ENCODE peak calls at places on chromosome 6, in six cellular contexts. One of them, this sample, is unnamed.

GRCh38 chr6:153231048-153231635 is 100.1 kb upstream of the RGS17 start:
- DNase-seq in GM23338: peak
- DNase-seq in A549: peak
- DNase-seq in AG09309: no peak
- DNase-seq in colonic mucosa: peak
- DNase-seq in heart right ventricle: peak
- DNase-seq in this sample: peak

GRCh38 chr6:25342784-25343183 is 63.6 kb downstream of the CARMIL1 start:
- DNase-seq in AG09309: peak
- DNase-seq in colonic mucosa: no peak
- DNase-seq in GM23338: no peak
- DNase-seq in heart right ventricle: no peak
- DNase-seq in A549: peak
- DNase-seq in this sample: no peak

GRCh38 chr6:29948277-29948676 is 5.9 kb downstream of the HLA-A start:
- DNase-seq in heart right ventricle: no peak
- DNase-seq in AG09309: no peak
- DNase-seq in colonic mucosa: no peak
- DNase-seq in GM23338: no peak
- DNase-seq in A549: no peak
- DNase-seq in this sample: no peak

GRCh38 chr6:39992861-39993622 is 58.8 kb upstream of the MOCS1 start:
- DNase-seq in GM23338: no peak
- DNase-seq in heart right ventricle: no peak
- DNase-seq in AG09309: no peak
- DNase-seq in A549: no peak
- DNase-seq in colonic mucosa: no peak
- DNase-seq in this sample: no peak

GRCh38 chr6:14665827-14666724 is 548.5 kb downstream of the CD83 start:
- DNase-seq in AG09309: peak
- DNase-seq in A549: peak
- DNase-seq in GM23338: no peak
- DNase-seq in heart right ventricle: no peak
- DNase-seq in colonic mucosa: no peak
- DNase-seq in this sample: no peak

GRCh38 chr6:24376875-24377274 is 19.0 kb upstream of the DCDC2 start:
- DNase-seq in AG09309: no peak
- DNase-seq in colonic mucosa: no peak
- DNase-seq in heart right ventricle: no peak
- DNase-seq in GM23338: no peak
- DNase-seq in A549: no peak
- DNase-seq in this sample: no peak

GRCh38 chr6:165662671-165663282 is at the start of gene PDE10A:
- DNase-seq in AG09309: no peak
- DNase-seq in A549: peak
- DNase-seq in colonic mucosa: no peak
- DNase-seq in GM23338: peak
- DNase-seq in heart right ventricle: peak
- DNase-seq in this sample: peak

GRCh38 chr6:158219229-158219628 is 51.1 kb downstream of the GTF2H5 start:
- DNase-seq in GM23338: no peak
- DNase-seq in A549: peak
- DNase-seq in AG09309: peak
- DNase-seq in colonic mucosa: peak
- DNase-seq in heart right ventricle: no peak
- DNase-seq in this sample: no peak

GRCh38 chr6:50822078-50822476 is 3.4 kb downstream of the TFAP2B start:
- DNase-seq in A549: no peak
- DNase-seq in AG09309: no peak
- DNase-seq in colonic mucosa: no peak
- DNase-seq in GM23338: no peak
- DNase-seq in heart right ventricle: no peak
- DNase-seq in this sample: no peak

GRCh38 chr6:154169193-154169847 is 130.3 kb downstream of the OPRM1 start:
- DNase-seq in heart right ventricle: no peak
- DNase-seq in colonic mucosa: no peak
- DNase-seq in AG09309: no peak
- DNase-seq in A549: no peak
- DNase-seq in GM23338: no peak
- DNase-seq in this sample: no peak

GRCh38 chr6:147949981-147950622 is 392.5 kb upstream of the SASH1 start:
- DNase-seq in heart right ventricle: no peak
- DNase-seq in AG09309: no peak
- DNase-seq in GM23338: no peak
- DNase-seq in A549: no peak
- DNase-seq in colonic mucosa: no peak
- DNase-seq in this sample: no peak

GRCh38 chr6:117404548-117404947 is 21.2 kb downstream of the ROS1 start:
- DNase-seq in heart right ventricle: no peak
- DNase-seq in colonic mucosa: no peak
- DNase-seq in GM23338: no peak
- DNase-seq in AG09309: no peak
- DNase-seq in A549: no peak
- DNase-seq in this sample: no peak
- TF ChIP-seq CTCF in heart right ventricle: no peak
- TF ChIP-seq CTCF in colonic mucosa: no peak
- TF ChIP-seq CTCF in GM23338: peak
- TF ChIP-seq CTCF in AG09309: peak
- TF ChIP-seq CTCF in A549: no peak
- TF ChIP-seq CTCF in this sample: no peak

DNA sequence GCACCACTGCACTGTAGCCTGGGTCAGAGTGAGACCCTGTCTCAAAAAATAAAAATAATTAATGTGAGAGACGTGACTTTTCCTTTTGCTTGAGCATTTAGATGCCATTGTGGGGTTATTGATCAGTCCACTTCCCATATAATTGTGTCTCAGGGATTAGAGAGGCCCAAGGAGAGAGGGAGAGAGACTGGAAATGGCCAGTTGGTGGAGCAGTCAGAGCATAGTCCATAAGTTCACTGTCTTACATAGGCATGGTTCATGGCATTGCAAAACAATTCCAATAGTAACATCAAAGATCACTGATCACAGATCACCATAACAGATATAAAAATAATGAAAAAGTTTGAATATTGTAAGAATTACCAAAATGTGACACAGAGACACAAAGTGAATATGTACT is 15.2 kb upstream of the SDHAF4 start:
- DNase-seq in colonic mucosa: no peak
- DNase-seq in heart right ventricle: no peak
- DNase-seq in AG09309: no peak
- DNase-seq in A549: no peak
- DNase-seq in GM23338: no peak
- DNase-seq in this sample: no peak
- TF ChIP-seq CTCF in colonic mucosa: no peak
- TF ChIP-seq CTCF in heart right ventricle: no peak
- TF ChIP-seq CTCF in AG09309: no peak
- TF ChIP-seq CTCF in A549: peak
- TF ChIP-seq CTCF in GM23338: peak
- TF ChIP-seq CTCF in this sample: no peak

GRCh38 chr6:105111871-105112270 is 67.9 kb downstream of the POPDC3 start:
- DNase-seq in colonic mucosa: no peak
- DNase-seq in A549: no peak
- DNase-seq in heart right ventricle: no peak
- DNase-seq in AG09309: no peak
- DNase-seq in GM23338: peak
- DNase-seq in this sample: no peak
- TF ChIP-seq CTCF in colonic mucosa: no peak
- TF ChIP-seq CTCF in A549: no peak
- TF ChIP-seq CTCF in heart right ventricle: no peak
- TF ChIP-seq CTCF in AG09309: no peak
- TF ChIP-seq CTCF in GM23338: no peak
- TF ChIP-seq CTCF in this sample: no peak

DNA sequence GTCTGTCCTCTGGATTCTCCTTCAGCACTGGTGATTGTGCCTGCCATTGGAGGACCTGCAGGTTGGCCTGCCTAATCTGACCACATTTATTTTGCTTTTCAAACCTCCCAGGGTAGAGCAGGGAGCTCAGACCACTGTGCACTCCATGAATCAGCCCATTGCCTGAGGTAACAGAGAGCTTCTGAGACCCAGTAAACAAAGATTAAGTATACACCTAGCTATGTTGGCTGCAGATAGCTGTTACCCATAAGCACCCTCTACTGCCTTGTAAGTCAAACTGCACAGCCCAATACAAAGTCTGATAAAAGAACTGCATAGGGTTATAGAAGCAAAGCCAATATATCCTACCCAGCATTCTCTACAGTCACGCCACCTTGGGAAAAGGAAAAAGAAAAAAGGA is 338.7 kb downstream of the HTR1B start:
- DNase-seq in heart right ventricle: no peak
- DNase-seq in A549: no peak
- DNase-seq in AG09309: peak
- DNase-seq in colonic mucosa: no peak
- DNase-seq in GM23338: no peak
- DNase-seq in this sample: no peak
- TF ChIP-seq CTCF in heart right ventricle: no peak
- TF ChIP-seq CTCF in A549: no peak
- TF ChIP-seq CTCF in AG09309: peak
- TF ChIP-seq CTCF in colonic mucosa: no peak
- TF ChIP-seq CTCF in GM23338: peak
- TF ChIP-seq CTCF in this sample: no peak

DNA sequence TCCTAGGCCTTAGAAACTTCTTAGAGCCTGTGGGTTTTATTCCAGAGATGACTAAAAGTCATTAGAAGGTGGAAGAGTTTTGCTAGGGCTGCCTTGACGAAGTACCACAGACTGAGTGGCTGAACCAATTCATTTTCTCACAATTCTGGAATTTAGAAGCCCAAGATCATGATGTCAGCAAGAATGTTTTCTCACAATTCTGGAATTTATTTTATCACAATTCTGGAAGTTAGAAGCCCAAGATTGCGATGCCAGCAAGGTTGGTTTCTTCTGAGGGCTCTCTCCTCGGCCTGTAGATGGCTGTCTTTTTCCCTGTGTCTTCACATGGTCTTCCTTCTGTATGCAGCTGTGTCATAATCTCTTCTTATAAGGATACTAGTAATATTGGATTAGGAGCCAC is 672.9 kb upstream of the MARCKS start:
- DNase-seq in colonic mucosa: no peak
- DNase-seq in GM23338: no peak
- DNase-seq in A549: peak
- DNase-seq in heart right ventricle: no peak
- DNase-seq in AG09309: peak
- DNase-seq in this sample: no peak
- TF ChIP-seq CTCF in colonic mucosa: no peak
- TF ChIP-seq CTCF in GM23338: no peak
- TF ChIP-seq CTCF in A549: no peak
- TF ChIP-seq CTCF in heart right ventricle: no peak
- TF ChIP-seq CTCF in AG09309: peak
- TF ChIP-seq CTCF in this sample: no peak

GRCh38 chr6:43801489-43802181 is 31.6 kb downstream of the VEGFA start:
- DNase-seq in colonic mucosa: no peak
- DNase-seq in A549: no peak
- DNase-seq in heart right ventricle: no peak
- DNase-seq in AG09309: no peak
- DNase-seq in GM23338: no peak
- DNase-seq in this sample: no peak

GRCh38 chr6:43799671-43800623 is 29.9 kb downstream of the VEGFA start:
- DNase-seq in colonic mucosa: peak
- DNase-seq in GM23338: no peak
- DNase-seq in AG09309: no peak
- DNase-seq in A549: no peak
- DNase-seq in heart right ventricle: no peak
- DNase-seq in this sample: no peak

GRCh38 chr6:43803055-43803782 is 33.2 kb downstream of the VEGFA start:
- DNase-seq in heart right ventricle: peak
- DNase-seq in A549: no peak
- DNase-seq in GM23338: no peak
- DNase-seq in AG09309: no peak
- DNase-seq in colonic mucosa: no peak
- DNase-seq in this sample: no peak

GRCh38 chr6:43798688-43799444 is 28.9 kb downstream of the VEGFA start:
- DNase-seq in heart right ventricle: peak
- DNase-seq in colonic mucosa: peak
- DNase-seq in AG09309: no peak
- DNase-seq in GM23338: no peak
- DNase-seq in A549: peak
- DNase-seq in this sample: no peak

DNA sequence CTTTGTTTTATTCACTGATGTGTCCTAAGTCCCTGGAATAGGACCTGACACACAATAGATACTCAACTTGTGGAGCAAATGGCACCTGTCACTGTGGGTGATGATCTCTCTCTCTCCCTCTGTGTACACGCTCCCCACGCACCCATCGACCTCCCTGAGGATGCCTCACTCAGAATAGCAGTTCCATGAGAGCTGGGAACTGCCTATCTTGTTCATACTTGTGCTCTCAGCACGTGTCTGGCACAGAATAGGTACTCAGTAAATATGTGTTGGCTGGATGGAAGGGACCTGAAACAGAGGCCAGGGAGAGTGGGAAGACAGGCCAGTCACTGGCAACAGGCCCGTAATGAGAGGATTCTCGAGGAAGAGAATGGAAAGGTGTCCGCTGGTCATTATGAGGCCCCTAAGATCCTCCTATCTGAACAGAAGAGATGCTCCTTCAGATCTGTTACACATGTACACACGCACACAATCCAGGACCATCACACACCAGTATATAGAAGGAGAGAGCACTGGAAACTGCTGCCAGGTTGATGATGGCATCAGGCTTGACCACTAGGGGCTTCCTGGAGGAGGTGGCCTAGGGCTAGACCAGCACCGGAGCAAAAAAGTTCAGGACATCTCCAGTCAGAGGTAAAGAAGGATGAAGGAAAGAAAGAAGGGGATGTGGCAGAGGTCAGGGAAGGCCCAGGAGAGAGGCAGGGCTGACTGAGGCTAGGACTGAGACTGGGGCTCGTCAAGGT is 30.9 kb downstream of the VEGFA start:
- DNase-seq in heart right ventricle: no peak
- DNase-seq in AG09309: no peak
- DNase-seq in A549: no peak
- DNase-seq in GM23338: peak
- DNase-seq in colonic mucosa: no peak
- DNase-seq in this sample: no peak
- TF ChIP-seq CTCF in heart right ventricle: no peak
- TF ChIP-seq CTCF in AG09309: peak
- TF ChIP-seq CTCF in A549: no peak
- TF ChIP-seq CTCF in GM23338: peak
- TF ChIP-seq CTCF in colonic mucosa: no peak
- TF ChIP-seq CTCF in this sample: peak

DNA sequence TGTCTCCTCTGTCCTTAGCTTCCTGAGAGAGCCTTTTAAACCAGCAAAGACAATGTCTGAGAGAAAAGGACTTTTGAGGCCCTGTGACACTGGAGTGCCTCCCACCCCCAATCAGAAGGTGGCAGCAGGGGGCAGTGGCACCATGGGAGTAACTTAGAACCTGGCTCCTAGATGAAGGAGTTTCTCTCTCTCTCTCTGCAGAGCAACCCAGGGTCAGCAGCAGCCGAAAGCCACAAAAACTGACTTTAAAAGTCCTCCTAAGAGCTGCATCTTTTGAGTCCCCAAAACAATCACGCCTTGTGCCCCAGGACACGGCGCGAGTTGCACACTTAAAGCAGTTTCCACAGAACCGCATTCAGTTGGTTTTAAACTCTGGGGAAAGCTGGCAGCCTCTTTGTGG is 5.3 kb upstream of the TCP11 start:
- DNase-seq in heart right ventricle: peak
- DNase-seq in GM23338: peak
- DNase-seq in A549: peak
- DNase-seq in colonic mucosa: peak
- DNase-seq in AG09309: no peak
- DNase-seq in this sample: peak
- TF ChIP-seq CTCF in heart right ventricle: peak
- TF ChIP-seq CTCF in GM23338: peak
- TF ChIP-seq CTCF in A549: peak
- TF ChIP-seq CTCF in colonic mucosa: peak
- TF ChIP-seq CTCF in AG09309: peak
- TF ChIP-seq CTCF in this sample: no peak

GRCh38 chr6:15752820-15753219 is 90.0 kb upstream of the DTNBP1 start:
- DNase-seq in colonic mucosa: no peak
- DNase-seq in GM23338: peak
- DNase-seq in AG09309: no peak
- DNase-seq in heart right ventricle: no peak
- DNase-seq in A549: peak
- DNase-seq in this sample: no peak
- TF ChIP-seq CTCF in colonic mucosa: no peak
- TF ChIP-seq CTCF in GM23338: peak
- TF ChIP-seq CTCF in AG09309: peak
- TF ChIP-seq CTCF in heart right ventricle: no peak
- TF ChIP-seq CTCF in A549: no peak
- TF ChIP-seq CTCF in this sample: no peak

This sample was measured in endothelial cell.